ENCODE peak calls at places on chromosomes 1 and 21, in five cellular contexts. T is neural progenitor cell, O is PC-3, L is MM.1S, S is fibroblast of lung. F is an unnamed sample. For H3K27me3, the result is how much of the 10 kb centered on the place peaks cover.

GRCh38 chr1:60621524-60621923 is 460.8 kb upstream of the NFIA start:
- DNase-seq in L (no peak), S (peak), O (no peak), T (peak), F (peak)

GRCh38 chr1:101587749-101588148 is 350.9 kb downstream of the S1PR1 start:
- DNase-seq in L (no peak), S (peak), O (no peak), T (no peak), F (no peak)

GRCh38 chr1:33986389-33987095 is 122.7 kb downstream of the HMGB4 start:
- DNase-seq in O (no peak), L (no peak), T (no peak), S (peak), F (no peak)

GRCh38 chr1:168689726-168690602 is 39.0 kb downstream of the DPT start:
- DNase-seq in S (no peak), L (no peak), O (peak), T (no peak), F (no peak)

GRCh38 chr1:8807004-8807403 is 10.4 kb downstream of the RERE start:
- DNase-seq in T (no peak), L (no peak), S (no peak), O (no peak), F (no peak)

GRCh38 chr1:156754219-156754618 is 2.7 kb upstream of the HDGF start:
- DNase-seq in T (no peak), S (no peak), L (no peak), O (no peak), F (no peak)

GRCh38 chr1:153099646-153100045 is 5.3 kb upstream of the SPRR2E start:
- DNase-seq in L (no peak), O (peak), T (no peak), S (no peak), F (no peak)

GRCh38 chr1:33007190-33008050 is 29.3 kb downstream of the AK2 start:
- DNase-seq in S (peak), T (peak), O (peak), L (no peak), F (peak)

GRCh38 chr1:59539961-59540681 is 243.2 kb downstream of the FGGY start:
- DNase-seq in S (no peak), L (no peak), T (no peak), O (no peak), F (no peak)

GRCh38 chr1:110857964-110858948 is 14.7 kb upstream of the CD53 start:
- DNase-seq in S (no peak), T (no peak), L (no peak), O (peak), F (no peak)

GRCh38 chr1:154730251-154730650 is 122.3 kb upstream of the ADAR start:
- DNase-seq in S (no peak), L (no peak), T (no peak), O (peak), F (peak)

GRCh38 chr1:172821609-172822274 is 162.8 kb downstream of the FASLG start:
- DNase-seq in O (peak), T (no peak), S (peak), L (no peak), F (peak)

GRCh38 chr1:47859092-47859743 is 138.0 kb downstream of the TRABD2B start:
- DNase-seq in T (no peak), S (no peak), L (peak), O (peak), F (no peak)

GRCh38 chr21:15775981-15776380 is 46.2 kb downstream of the USP25 start:
- DNase-seq in L (no peak), T (no peak), S (peak), O (peak), F (no peak)

GRCh38 chr1:16066245-16066644 is 7.2 kb downstream of the FAM131C start:
- DNase-seq in T (no peak), O (no peak), L (no peak), S (no peak), F (no peak)

GRCh38 chr1:4689271-4689935 is 35.0 kb downstream of the AJAP1 start:
- DNase-seq in O (no peak), L (no peak), S (no peak), T (no peak), F (no peak)

GRCh38 chr1:224116131-224116530 is 2.2 kb downstream of the FBXO28 start:
- DNase-seq in T (peak), O (peak), S (peak), L (peak), F (peak)

GRCh38 chr1:182368903-182369302 is 22.7 kb downstream of the GLUL start:
- DNase-seq in L (no peak), O (no peak), S (no peak), T (no peak), F (no peak)

GRCh38 chr1:154430903-154431302 is 25.8 kb downstream of the IL6R start:
- DNase-seq in L (no peak), T (peak), S (no peak), O (no peak), F (no peak)

GRCh38 chr1:16072616-16073484 is 601 bp downstream of the FAM131C start:
- DNase-seq in S (no peak), L (no peak), T (peak), O (no peak), F (no peak)

GRCh38 chr1:33260435-33260980 is 4.2 kb downstream of the ZNF362 start:
- DNase-seq in T (no peak), O (no peak), S (no peak), L (no peak), F (no peak)

GRCh38 chr1:9039761-9040658 is 13.8 kb upstream of the SLC2A7 start:
- DNase-seq in O (no peak), L (no peak), T (no peak), S (no peak), F (no peak)

GRCh38 chr1:202068596-202068995 is 54.1 kb upstream of the GPR37L1 start:
- DNase-seq in L (no peak), T (peak), O (no peak), S (no peak), F (no peak)

GRCh38 chr1:29506678-29507225 is 270.4 kb downstream of the PTPRU start:
- DNase-seq in O (no peak), S (no peak), T (no peak), L (no peak), F (no peak)

GRCh38 chr1:6891781-6892579 is 106.7 kb downstream of the CAMTA1 start:
- DNase-seq in T (no peak), L (no peak), O (peak), S (no peak), F (no peak)

GRCh38 chr1:41811978-41812852 is 106.5 kb downstream of the HIVEP3 start:
- DNase-seq in T (peak), S (peak), O (peak), L (peak), F (peak)

GRCh38 chr1:223393275-223394214 is at the start of gene CCDC185:
- DNase-seq in S (no peak), L (no peak), T (no peak), O (no peak), F (no peak)

GRCh38 chr1:237048803-237049202 is 6.8 kb downstream of the RYR2 start:
- DNase-seq in T (no peak), O (no peak), S (no peak), L (no peak), F (no peak)

GRCh38 chr21:46459356-46460112 is 843 bp downstream of the DIP2A start:
- DNase-seq in O (peak), S (peak), T (peak), L (no peak), F (peak)

GRCh38 chr1:42822833-42823392 is 5.7 kb upstream of the SVBP start:
- DNase-seq in T (no peak), O (peak), L (no peak), S (peak), F (peak)

GRCh38 chr1:77398115-77398514 is 116.3 kb downstream of the AK5 start:
- DNase-seq in L (no peak), O (no peak), S (no peak), T (peak), F (no peak)

GRCh38 chr1:85093644-85094043 is 45.3 kb upstream of the MCOLN3 start:
- DNase-seq in O (peak), S (no peak), L (no peak), T (no peak), F (no peak)

GRCh38 chr1:17339521-17339920 is 31.5 kb downstream of the PADI4 start:
- DNase-seq in L (no peak), S (no peak), O (no peak), T (no peak), F (no peak)

GRCh38 chr1:36764796-36765195 is 269.5 kb downstream of the GRIK3 start:
- DNase-seq in T (peak), S (no peak), O (no peak), L (no peak), F (no peak)

GRCh38 chr1:154493276-154493675 is 8.7 kb upstream of the TDRD10 start:
- DNase-seq in O (no peak), S (no peak), L (peak), T (peak), F (no peak)

GRCh38 chr1:12472410-12472797 is 145.6 kb downstream of the DHRS3 start:
- DNase-seq in S (no peak), L (no peak), T (no peak), O (no peak), F (no peak)

GRCh38 chr21:44836666-44837471 is 19.0 kb upstream of the SUMO3 start:
- DNase-seq in O (peak), S (peak), T (no peak), L (no peak), F (no peak)

GRCh38 chr1:180188103-180188506 is 33.4 kb downstream of the QSOX1 start:
- DNase-seq in S (peak), T (peak), L (peak), O (peak), F (peak)

GRCh38 chr21:40793057-40793456 is 53.9 kb downstream of the DSCAM start:
- DNase-seq in T (no peak), S (no peak), L (no peak), O (no peak), F (no peak)

GRCh38 chr21:46254208-46254975 is 25.8 kb upstream of the LSS start:
- DNase-seq in T (no peak), O (no peak), S (no peak), L (no peak), F (peak)

GRCh38 chr1:50417946-50418599 is 5.2 kb downstream of the DMRTA2 start:
- DNase-seq in O (no peak), T (peak), L (no peak), S (no peak), F (no peak)
- H3K27me3 ChIP-seq in O (under half), T (half or more), L (under half), S (half or more), F (half or more)

DNA sequence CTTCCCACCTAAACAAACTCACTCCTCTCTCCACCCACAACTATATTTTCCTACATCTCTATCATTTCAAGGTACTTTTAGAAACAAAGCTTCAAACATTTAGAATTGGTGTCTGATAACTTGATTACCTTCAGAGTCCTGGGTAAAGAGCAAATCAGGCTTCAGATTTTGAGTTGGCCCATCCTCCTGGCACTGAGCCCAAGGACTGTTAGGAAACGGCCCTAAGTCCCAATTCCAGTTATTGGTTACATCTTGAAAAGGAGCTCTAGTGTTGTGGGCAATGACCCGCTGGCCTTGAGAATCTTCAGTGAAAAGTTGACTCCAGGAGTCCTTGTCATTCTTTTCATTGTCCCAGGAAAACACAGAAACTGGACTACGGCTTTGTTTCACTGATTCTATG is 15.1 kb downstream of the MTFR1L start:
- DNase-seq in L (no peak), O (no peak), S (no peak), T (no peak), F (no peak)
- H3K4me3 ChIP-seq in L (no peak), O (no peak), S (no peak), T (no peak), F (no peak)

GRCh38 chr1:160115545-160116276 is at the start of gene ATP1A2:
- DNase-seq in O (no peak), L (no peak), T (peak), S (peak), F (no peak)
- TF ChIP-seq EZH2 in O (no peak), L (no peak), T (no peak), S (no peak), F (no peak)

GRCh38 chr1:243851129-243851756 is 1.2 kb upstream of the AKT3 start:
- DNase-seq in T (no peak), O (no peak), S (peak), L (no peak), F (peak)
- H3K27me3 ChIP-seq in T (under half), O (under half), S (under half), L (under half), F (under half)

DNA sequence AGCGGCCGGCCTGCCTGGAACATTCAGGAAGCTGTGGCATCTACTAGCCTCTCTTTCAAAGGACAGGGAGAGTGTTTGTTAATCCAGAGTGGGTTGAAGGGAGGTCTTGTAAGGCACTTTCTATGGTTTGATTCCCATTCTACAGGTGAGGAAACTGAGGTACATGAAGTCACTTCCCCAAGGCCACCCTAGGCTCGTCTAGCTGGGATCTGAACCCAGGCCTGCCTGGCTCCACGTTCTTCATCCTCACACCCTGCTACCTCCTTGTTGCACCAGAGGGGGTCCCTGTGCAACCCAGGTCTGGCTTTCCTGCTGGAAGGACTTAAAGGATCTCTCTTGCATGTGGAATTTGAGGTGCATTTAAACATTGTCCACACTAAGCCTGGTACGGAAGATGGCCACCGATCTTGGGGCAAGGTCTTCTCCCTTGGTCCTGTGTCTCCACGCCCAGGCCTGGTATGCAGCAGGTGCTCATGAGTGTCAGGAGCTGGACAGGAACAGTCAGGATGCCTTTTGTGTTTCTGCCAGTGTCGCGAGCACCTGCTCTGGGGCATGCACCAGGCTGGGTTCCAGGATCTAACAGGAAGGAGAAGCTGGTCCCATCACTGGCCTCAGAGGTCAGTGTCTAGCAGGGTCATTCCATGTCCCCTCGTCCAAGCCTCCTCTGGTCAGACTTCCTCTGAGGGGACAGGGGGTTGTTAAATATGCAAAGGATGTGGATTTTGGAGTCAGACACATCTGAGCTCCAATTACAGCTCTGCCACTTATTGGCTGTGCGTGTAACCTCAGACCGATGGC is 103.2 kb upstream of the RUNX3 start:
- DNase-seq in O (no peak), S (no peak), L (no peak), T (no peak), F (no peak)
- H3K4me3 ChIP-seq in O (no peak), S (no peak), L (no peak), T (no peak), F (no peak)

DNA sequence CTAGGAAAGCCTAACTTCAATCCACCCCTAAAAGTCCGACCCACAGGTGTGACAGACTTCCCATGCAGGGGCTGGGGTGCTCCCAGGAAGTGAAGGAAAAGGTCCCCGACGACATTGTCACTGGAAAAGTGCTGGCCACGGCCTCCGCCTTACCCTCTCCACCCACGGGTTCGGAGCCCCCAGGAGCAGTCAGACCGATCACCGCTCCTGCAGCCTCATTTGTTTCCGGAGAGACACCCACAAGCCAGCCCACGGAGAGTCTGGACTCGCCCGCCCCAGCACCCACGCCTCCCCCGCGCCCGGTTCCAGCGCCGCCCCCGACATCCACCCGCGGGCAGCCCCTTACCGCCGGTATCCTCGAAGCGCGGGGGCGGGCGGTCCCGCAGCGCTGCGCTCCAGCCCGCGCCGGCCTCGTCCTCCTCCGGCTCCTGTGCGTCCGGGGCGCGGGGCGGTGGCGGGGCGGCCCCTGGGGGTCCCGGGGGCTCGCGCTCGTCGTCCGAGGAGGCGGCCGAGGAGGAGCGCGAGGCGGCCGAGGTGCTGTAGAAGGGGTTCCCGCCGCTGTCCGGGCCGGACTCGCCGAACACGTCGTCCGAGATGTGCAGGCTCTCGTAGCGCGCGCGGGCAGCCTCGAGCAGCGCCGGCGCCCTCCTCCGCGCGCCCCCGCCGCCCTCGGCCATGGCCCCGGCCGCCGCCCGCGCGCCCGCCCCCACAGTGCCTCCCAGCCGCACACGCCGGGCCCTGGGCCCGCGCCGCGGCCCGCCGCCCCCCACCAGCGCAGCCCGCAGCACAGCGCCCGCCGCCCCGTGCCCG is 675 bp downstream of the PGBD5 start:
- DNase-seq in O (no peak), S (no peak), T (peak), L (peak), F (no peak)
- TF ChIP-seq EZH2 in O (peak), S (peak), T (peak), L (no peak), F (peak)

DNA sequence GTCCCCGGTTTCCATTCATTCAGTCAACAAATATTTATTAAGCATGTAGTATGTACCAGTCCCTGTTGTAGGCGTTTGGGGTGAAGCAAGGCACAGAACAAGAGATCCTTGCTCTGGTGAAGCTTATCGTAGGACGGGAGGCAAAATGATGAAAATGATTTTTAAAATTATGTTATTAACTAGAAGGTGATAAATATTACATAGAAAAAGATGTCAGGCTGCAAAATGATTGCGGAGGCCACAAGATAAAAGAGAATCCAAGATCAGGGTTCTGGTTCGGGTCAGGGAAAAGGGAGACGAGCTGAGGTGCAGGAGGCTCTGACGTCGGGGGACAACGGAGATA is 602 bp upstream of the CGN start:
- DNase-seq in S (no peak), T (no peak), O (no peak), L (no peak), F (no peak)
- H3K27me3 ChIP-seq in S (under half), T (under half), O (under half), L (under half), F (under half)

F was measured in A673.